ENCODE peak calls at places on chromosomes 16 and 17, in four cellular contexts. N is GM12878, I is K562, W is HepG2. C is an unnamed sample.

GRCh38 chr16:82979406-82980111 is 352.8 kb downstream of the CDH13 start:
- DNase-seq in N (no peak), I (no peak), W (no peak), C (no peak)

GRCh38 chr16:68386628-68387027 is 61.7 kb downstream of the SMPD3 start:
- DNase-seq in N (no peak), I (no peak), W (no peak), C (no peak)

GRCh38 chr17:77829871-77830799 is 128.4 kb upstream of the TNRC6C start:
- DNase-seq in N (no peak), I (peak; percentile 50), W (no peak), C (no peak)

GRCh38 chr16:27960619-27961295 is 102.8 kb downstream of the GSG1L start:
- DNase-seq in N (no peak), I (no peak), W (no peak), C (no peak)

GRCh38 chr17:69245617-69246016 is 17.0 kb upstream of the ABCA10 start:
- DNase-seq in N (no peak), I (no peak), W (no peak), C (no peak)

GRCh38 chr16:10136916-10137315 is 45.3 kb downstream of the GRIN2A start:
- DNase-seq in N (no peak), I (no peak), W (no peak), C (no peak)

GRCh38 chr17:12055889-12056288 is 35.2 kb downstream of the MAP2K4 start:
- DNase-seq in N (no peak), I (no peak), W (no peak), C (no peak)

GRCh38 chr17:73091770-73092517 is 544 bp downstream of the SLC39A11 start:
- DNase-seq in N (no peak), I (peak; percentile 64), W (peak; percentile 67), C (peak; percentile 39)

GRCh38 chr16:47711809-47712208 is 250.7 kb downstream of the PHKB start:
- DNase-seq in N (no peak), I (no peak), W (no peak), C (no peak)

GRCh38 chr16:229731-230281 is 557 bp upstream of the LUC7L start:
- DNase-seq in N (no peak), I (no peak), W (no peak), C (no peak)

GRCh38 chr16:80806957-80807356 is 2.6 kb upstream of the CDYL2 start:
- DNase-seq in N (no peak), I (no peak), W (peak; percentile 11), C (no peak)

GRCh38 chr17:76562734-76563148 is 22.9 kb downstream of the PRCD start:
- DNase-seq in N (no peak), I (peak; percentile 46), W (no peak), C (no peak)

GRCh38 chr17:78214706-78215061 is 631 bp downstream of the BIRC5 start:
- DNase-seq in N (no peak), I (no peak), W (no peak), C (no peak)

GRCh38 chr17:78268960-78269892 is 37.8 kb downstream of the TMEM235 start:
- DNase-seq in N (no peak), I (no peak), W (no peak), C (no peak)

GRCh38 chr16:63890723-63891122 is 1231.1 kb downstream of the CDH11 start:
- DNase-seq in N (no peak), I (no peak), W (no peak), C (no peak)

GRCh38 chr17:21200590-21201301 is 13.2 kb downstream of the TMEM11 start:
- DNase-seq in N (no peak), I (no peak), W (no peak), C (no peak)

GRCh38 chr17:21199856-21200255 is 14.1 kb downstream of the TMEM11 start:
- DNase-seq in N (no peak), I (no peak), W (no peak), C (no peak)

GRCh38 chr17:21201302-21201602 is 12.7 kb downstream of the TMEM11 start:
- DNase-seq in N (no peak), I (no peak), W (no peak), C (no peak)

GRCh38 chr17:21198411-21198810 is 15.6 kb downstream of the TMEM11 start:
- DNase-seq in N (no peak), I (no peak), W (no peak), C (no peak)

DNA sequence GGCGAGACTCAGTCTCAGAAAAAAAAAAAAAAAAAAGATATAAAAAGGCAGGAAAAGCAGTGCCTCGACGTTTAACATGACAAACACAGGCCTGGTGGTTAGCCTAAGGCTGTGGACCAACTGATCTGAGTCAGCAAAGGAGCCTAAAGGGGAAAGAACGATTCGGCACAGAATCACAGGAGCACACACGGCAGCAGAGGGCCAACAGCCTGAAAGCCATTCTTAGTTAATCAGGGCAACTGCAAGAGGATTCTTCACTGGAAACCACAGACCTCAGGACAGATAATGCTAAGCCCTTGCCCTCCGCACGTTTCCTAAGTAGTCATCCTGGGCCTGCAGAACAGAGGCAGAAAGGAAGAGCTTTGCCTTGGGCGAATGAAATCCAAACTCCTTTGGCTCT is 14.7 kb downstream of the TMEM11 start:
- DNase-seq in N (no peak), I (no peak), W (no peak), C (no peak)
- TF ChIP-seq FOXK2 in N (no peak), I (no peak), W (no peak), C (no peak)

DNA sequence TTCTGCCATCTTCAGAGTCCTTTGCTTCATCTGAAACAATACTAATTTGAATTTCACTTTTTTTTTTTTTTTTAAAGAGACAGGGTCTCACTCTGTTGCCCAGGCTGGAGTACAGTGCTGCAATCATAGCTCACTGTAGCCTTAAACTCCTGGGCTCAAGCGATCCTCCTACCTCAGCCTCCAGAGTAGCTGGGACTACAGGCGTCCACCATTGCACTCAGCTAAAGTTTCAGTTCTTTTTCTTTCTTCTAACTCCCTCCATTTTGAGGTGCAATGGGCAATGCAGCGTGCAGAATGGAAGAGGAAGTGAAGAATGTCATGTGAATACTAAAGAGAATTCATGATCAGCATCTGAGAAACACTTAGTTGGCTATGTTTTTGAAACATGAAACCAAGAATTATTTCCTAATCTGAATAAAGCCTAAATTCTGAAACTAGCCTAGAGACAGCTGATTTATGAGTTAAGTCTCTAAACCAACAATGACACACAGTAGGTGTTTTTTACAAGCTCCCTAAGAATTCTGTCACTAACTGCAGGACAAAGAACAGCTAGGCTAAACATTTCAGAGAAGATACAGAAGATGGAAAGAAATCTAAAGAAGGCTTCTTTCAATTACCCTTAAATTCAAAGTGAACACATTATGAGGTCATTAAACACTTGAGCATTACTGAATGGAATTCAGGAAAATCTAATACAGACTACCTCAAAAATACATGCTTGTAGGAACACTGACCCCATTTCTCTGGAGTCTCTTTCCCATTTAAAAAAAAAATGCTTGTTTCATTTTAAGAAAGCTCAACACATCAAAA is 21.0 kb downstream of the SNN start:
- DNase-seq in N (peak; percentile 89), I (no peak), W (no peak), C (no peak)
- TF ChIP-seq FOXK2 in N (no peak), I (no peak), W (no peak), C (no peak)

DNA sequence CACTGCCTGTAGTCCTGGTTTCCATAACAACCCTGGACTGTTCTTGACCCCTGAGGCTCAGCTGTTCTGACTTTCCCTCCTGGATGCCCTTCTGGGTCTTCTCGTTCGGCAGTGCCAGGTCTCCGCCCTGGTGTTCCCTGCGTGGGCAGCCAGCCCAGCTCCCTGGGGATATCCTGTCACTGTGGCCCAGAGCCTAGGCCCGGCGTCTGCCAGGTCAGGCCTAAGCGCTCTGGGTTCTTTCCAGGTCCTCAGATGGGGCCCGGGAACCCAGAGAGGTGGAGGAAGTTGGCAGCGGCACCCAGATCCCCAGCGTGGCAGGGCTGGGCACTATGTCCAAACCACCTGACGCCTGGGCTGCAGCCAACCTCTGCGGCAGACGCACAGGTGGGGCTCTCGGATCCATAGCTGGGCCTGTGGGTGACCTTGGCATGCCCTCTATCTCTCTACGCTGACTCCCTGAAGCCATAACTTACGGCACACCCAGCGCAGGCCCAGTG is 12.5 kb upstream of the ATP2A3 start:
- DNase-seq in N (no peak), I (no peak), W (no peak), C (no peak)
- TF ChIP-seq FOXK2 in N (no peak), I (no peak), W (no peak), C (no peak)

GRCh38 chr17:67156269-67157199 is 88.5 kb downstream of the HELZ start:
- DNase-seq in N (no peak), I (no peak), W (no peak), C (no peak)

GRCh38 chr17:67162771-67163170 is 82.2 kb downstream of the HELZ start:
- DNase-seq in N (no peak), I (no peak), W (no peak), C (no peak)

GRCh38 chr17:67160791-67161190 is 84.2 kb downstream of the HELZ start:
- DNase-seq in N (no peak), I (no peak), W (no peak), C (no peak)

GRCh38 chr17:67161573-67161972 is 83.4 kb downstream of the HELZ start:
- DNase-seq in N (no peak), I (no peak), W (no peak), C (no peak)

GRCh38 chr17:67157732-67158639 is 87.0 kb downstream of the HELZ start:
- DNase-seq in N (peak; percentile 2), I (peak; percentile 31), W (peak; percentile 27), C (no peak)
- TF ChIP-seq FOXK2 in N (no peak), I (no peak), W (no peak), C (no peak)

GRCh38 chr17:6512552-6512951 is 43.8 kb downstream of the PITPNM3 start:
- DNase-seq in N (no peak), I (no peak), W (no peak), C (no peak)
- TF ChIP-seq FOXK2 in N (no peak), I (no peak), W (no peak), C (no peak)

GRCh38 chr16:84827131-84827574 is 7.4 kb downstream of the CRISPLD2 start:
- DNase-seq in N (no peak), I (no peak), W (no peak), C (no peak)

GRCh38 chr16:84830765-84831384 is 11.1 kb downstream of the CRISPLD2 start:
- DNase-seq in N (no peak), I (no peak), W (no peak), C (no peak)

GRCh38 chr16:84827897-84828296 is 8.1 kb downstream of the CRISPLD2 start:
- DNase-seq in N (no peak), I (no peak), W (no peak), C (no peak)

GRCh38 chr16:84828322-84828721 is 8.5 kb downstream of the CRISPLD2 start:
- DNase-seq in N (no peak), I (no peak), W (no peak), C (no peak)

GRCh38 chr16:84829168-84829965 is 9.6 kb downstream of the CRISPLD2 start:
- DNase-seq in N (no peak), I (no peak), W (no peak), C (no peak)
- TF ChIP-seq FOXK2 in N (no peak), I (no peak), W (no peak), C (no peak)

GRCh38 chr16:23464196-23464595 is 11.2 kb upstream of the COG7 start:
- DNase-seq in N (no peak), I (no peak), W (no peak), C (no peak)
- TF ChIP-seq FOXK2 in N (no peak), I (no peak), W (no peak), C (no peak)

C was measured in HEK293T.